ENCODE peak calls at places on chromosomes 3 and 15, in ten cellular contexts. One of them, this sample, is unnamed.
A peak's percentile ranks its signal among the peaks of the same experiment; 100 is the strongest.

GRCh38 chr3:113890256-113890900 is 51.8 kb downstream of the GRAMD1C start:
- DNase-seq in endodermal cell: peak; percentile 71
- DNase-seq in fibroblast of mammary gland: no peak
- DNase-seq in CD8-positive, alpha-beta T cell: no peak
- DNase-seq in body of pancreas: peak; percentile 40
- DNase-seq in epithelial cell of esophagus: peak; percentile 29
- DNase-seq in HL-60: no peak
- DNase-seq in cardiac muscle cell: no peak
- DNase-seq in lower lobe of right lung: no peak
- DNase-seq in IMR-90: no peak
- DNase-seq in this sample: no peak

GRCh38 chr3:196219194-196219969 is 3.0 kb downstream of the SLC51A start:
- DNase-seq in endodermal cell: peak; percentile 69
- DNase-seq in fibroblast of mammary gland: peak; percentile 94
- DNase-seq in CD8-positive, alpha-beta T cell: peak; percentile 47
- DNase-seq in body of pancreas: peak; percentile 66
- DNase-seq in epithelial cell of esophagus: peak; percentile 63
- DNase-seq in HL-60: peak; percentile 94
- DNase-seq in cardiac muscle cell: no peak
- DNase-seq in lower lobe of right lung: peak; percentile 84
- DNase-seq in IMR-90: peak; percentile 88
- DNase-seq in this sample: no peak

GRCh38 chr3:67923796-67924195 is 269.4 kb upstream of the SUCLG2 start:
- DNase-seq in endodermal cell: no peak
- DNase-seq in fibroblast of mammary gland: no peak
- DNase-seq in CD8-positive, alpha-beta T cell: no peak
- DNase-seq in body of pancreas: no peak
- DNase-seq in epithelial cell of esophagus: no peak
- DNase-seq in HL-60: no peak
- DNase-seq in cardiac muscle cell: no peak
- DNase-seq in lower lobe of right lung: no peak
- DNase-seq in IMR-90: no peak
- DNase-seq in this sample: no peak

GRCh38 chr3:148957586-148957985 is 33.8 kb upstream of the GYG1 start:
- DNase-seq in endodermal cell: peak; percentile 79
- DNase-seq in fibroblast of mammary gland: no peak
- DNase-seq in CD8-positive, alpha-beta T cell: no peak
- DNase-seq in body of pancreas: no peak
- DNase-seq in epithelial cell of esophagus: no peak
- DNase-seq in HL-60: peak; percentile 31
- DNase-seq in cardiac muscle cell: peak; percentile 28
- DNase-seq in lower lobe of right lung: no peak
- DNase-seq in IMR-90: no peak
- DNase-seq in this sample: no peak

GRCh38 chr15:34366271-34367043 is 539 bp downstream of the LPCAT4 start:
- DNase-seq in endodermal cell: peak; percentile 94
- DNase-seq in fibroblast of mammary gland: peak; percentile 62
- DNase-seq in CD8-positive, alpha-beta T cell: peak; percentile 25
- DNase-seq in body of pancreas: peak; percentile 74
- DNase-seq in epithelial cell of esophagus: peak; percentile 69
- DNase-seq in HL-60: peak; percentile 58
- DNase-seq in cardiac muscle cell: peak; percentile 90
- DNase-seq in lower lobe of right lung: peak; percentile 73
- DNase-seq in IMR-90: peak; percentile 36
- DNase-seq in this sample: peak; percentile 59

GRCh38 chr3:79973482-79973881 is 205.7 kb upstream of the ROBO1 start:
- DNase-seq in endodermal cell: no peak
- DNase-seq in fibroblast of mammary gland: no peak
- DNase-seq in CD8-positive, alpha-beta T cell: no peak
- DNase-seq in body of pancreas: no peak
- DNase-seq in epithelial cell of esophagus: peak; percentile 38
- DNase-seq in HL-60: no peak
- DNase-seq in cardiac muscle cell: no peak
- DNase-seq in lower lobe of right lung: no peak
- DNase-seq in IMR-90: no peak
- DNase-seq in this sample: no peak

GRCh38 chr3:120622457-120622856 is 26.3 kb downstream of the NDUFB4 start:
- DNase-seq in endodermal cell: no peak
- DNase-seq in fibroblast of mammary gland: no peak
- DNase-seq in CD8-positive, alpha-beta T cell: no peak
- DNase-seq in body of pancreas: no peak
- DNase-seq in epithelial cell of esophagus: no peak
- DNase-seq in HL-60: no peak
- DNase-seq in cardiac muscle cell: no peak
- DNase-seq in lower lobe of right lung: no peak
- DNase-seq in IMR-90: no peak
- DNase-seq in this sample: no peak

GRCh38 chr3:178385280-178385952 is 150.8 kb upstream of the KCNMB2 start:
- DNase-seq in endodermal cell: peak; percentile 67
- DNase-seq in fibroblast of mammary gland: peak; percentile 58
- DNase-seq in CD8-positive, alpha-beta T cell: no peak
- DNase-seq in body of pancreas: peak; percentile 27
- DNase-seq in epithelial cell of esophagus: peak; percentile 46
- DNase-seq in HL-60: no peak
- DNase-seq in cardiac muscle cell: peak; percentile 48
- DNase-seq in lower lobe of right lung: no peak
- DNase-seq in IMR-90: peak; percentile 51
- DNase-seq in this sample: no peak

GRCh38 chr3:141050913-141051632 is at the start of gene SPSB4:
- DNase-seq in endodermal cell: peak; percentile 98
- DNase-seq in fibroblast of mammary gland: peak; percentile 37
- DNase-seq in CD8-positive, alpha-beta T cell: no peak
- DNase-seq in body of pancreas: peak; percentile 91
- DNase-seq in epithelial cell of esophagus: peak; percentile 57
- DNase-seq in HL-60: peak; percentile 21
- DNase-seq in cardiac muscle cell: peak; percentile 95
- DNase-seq in lower lobe of right lung: peak; percentile 55
- DNase-seq in IMR-90: peak; percentile 27
- DNase-seq in this sample: peak; percentile 80

DNA sequence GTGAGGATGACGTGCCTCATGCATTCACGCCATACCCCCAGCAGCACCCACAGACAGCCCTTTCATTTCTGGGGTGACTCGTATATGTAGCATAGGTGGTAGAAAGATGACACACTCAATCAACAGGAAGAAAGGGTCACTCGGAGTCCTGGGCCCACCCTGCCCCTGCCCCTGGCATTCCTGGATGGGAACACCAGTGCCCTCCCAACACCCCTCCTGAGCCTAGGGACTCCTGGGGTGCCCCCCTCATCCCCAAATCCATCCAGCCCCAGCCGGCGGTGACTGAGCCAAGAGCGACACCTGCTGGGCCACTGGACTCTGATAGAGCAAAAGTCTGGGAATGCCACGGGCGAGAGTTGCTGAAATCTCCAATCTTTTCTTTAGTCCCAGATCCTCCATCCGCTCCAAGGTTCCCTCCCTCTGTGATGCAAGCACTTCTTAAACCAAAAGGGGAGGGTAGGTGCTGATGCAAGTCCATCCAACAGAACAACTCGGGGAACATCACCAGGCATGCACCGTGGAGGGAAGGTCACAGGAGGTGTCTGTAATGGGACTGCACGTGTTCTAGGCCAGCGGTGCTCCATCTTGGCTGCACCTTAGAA is 31.1 kb downstream of the ACAN start:
- DNase-seq in endodermal cell: peak; percentile 86
- DNase-seq in fibroblast of mammary gland: peak; percentile 33
- DNase-seq in CD8-positive, alpha-beta T cell: no peak
- DNase-seq in body of pancreas: peak; percentile 34
- DNase-seq in epithelial cell of esophagus: peak; percentile 27
- DNase-seq in HL-60: no peak
- DNase-seq in cardiac muscle cell: peak; percentile 65
- DNase-seq in lower lobe of right lung: no peak
- DNase-seq in IMR-90: peak; percentile 63
- DNase-seq in this sample: peak; percentile 30
- TF ChIP-seq CTCF in endodermal cell: peak; percentile 85
- TF ChIP-seq CTCF in fibroblast of mammary gland: peak; percentile 52
- TF ChIP-seq CTCF in CD8-positive, alpha-beta T cell: no peak
- TF ChIP-seq CTCF in body of pancreas: peak; percentile 36
- TF ChIP-seq CTCF in epithelial cell of esophagus: peak; percentile 68
- TF ChIP-seq CTCF in HL-60: peak; percentile 8
- TF ChIP-seq CTCF in cardiac muscle cell: peak; percentile 76
- TF ChIP-seq CTCF in lower lobe of right lung: peak; percentile 47
- TF ChIP-seq CTCF in IMR-90: peak; percentile 69
- TF ChIP-seq CTCF in this sample: peak; percentile 72

DNA sequence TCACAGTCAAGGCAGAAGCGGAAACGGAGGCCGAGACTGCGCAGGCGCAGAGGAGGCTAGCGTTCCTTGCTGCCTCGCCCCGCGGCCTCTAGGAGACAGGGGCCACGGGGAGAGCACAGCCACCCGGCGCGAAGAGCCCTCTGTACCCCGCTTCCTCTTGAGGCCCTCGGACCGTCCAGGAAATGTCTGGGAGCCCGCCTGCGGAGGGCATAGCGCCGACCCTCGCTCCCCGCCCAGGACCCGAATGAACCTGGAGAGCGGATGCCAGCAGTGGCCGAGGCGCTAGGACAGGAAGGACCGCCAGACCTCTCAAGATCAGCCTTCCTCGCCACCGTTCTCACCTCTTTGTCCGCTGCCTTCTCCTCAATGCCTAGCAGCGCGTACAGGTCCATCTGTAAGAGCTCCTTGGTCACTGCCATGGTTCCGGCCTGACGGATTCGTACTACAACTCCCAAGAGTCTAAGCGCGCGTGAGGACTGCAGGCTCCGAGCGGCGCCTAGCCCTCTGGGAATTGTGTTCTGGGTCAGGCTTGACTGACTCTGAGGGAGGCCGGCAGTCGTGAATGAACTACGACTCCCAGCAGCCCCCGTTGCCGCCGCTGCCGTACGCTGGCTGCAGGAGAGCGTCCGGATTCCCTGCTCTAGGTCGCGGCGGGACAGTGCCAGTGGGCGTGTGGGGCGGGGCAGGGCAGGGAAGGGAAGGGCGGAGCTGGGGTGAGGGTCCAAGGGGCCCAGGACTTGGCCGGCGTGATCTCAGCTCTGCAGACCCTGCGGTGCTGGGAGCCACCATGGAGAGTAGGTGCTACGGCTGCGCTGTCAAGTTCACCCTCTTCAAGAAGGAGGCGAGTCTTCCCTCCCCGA is at the start of the genes DNAJC17 and ZFYVE19:
- DNase-seq in endodermal cell: peak; percentile 99
- DNase-seq in fibroblast of mammary gland: peak; percentile 98
- DNase-seq in CD8-positive, alpha-beta T cell: peak; percentile 86
- DNase-seq in body of pancreas: peak; percentile 98
- DNase-seq in epithelial cell of esophagus: peak; percentile 99
- DNase-seq in HL-60: peak; percentile 94
- DNase-seq in cardiac muscle cell: peak; percentile 99
- DNase-seq in lower lobe of right lung: peak; percentile 98
- DNase-seq in IMR-90: peak; percentile 97
- DNase-seq in this sample: peak; percentile 86
- TF ChIP-seq CTCF in endodermal cell: peak; percentile 31
- TF ChIP-seq CTCF in fibroblast of mammary gland: no peak
- TF ChIP-seq CTCF in CD8-positive, alpha-beta T cell: peak; percentile 17
- TF ChIP-seq CTCF in body of pancreas: no peak
- TF ChIP-seq CTCF in epithelial cell of esophagus: peak; percentile 29
- TF ChIP-seq CTCF in HL-60: no peak
- TF ChIP-seq CTCF in cardiac muscle cell: peak; percentile 9
- TF ChIP-seq CTCF in lower lobe of right lung: peak; percentile 24
- TF ChIP-seq CTCF in IMR-90: no peak
- TF ChIP-seq CTCF in this sample: peak; percentile 0

DNA sequence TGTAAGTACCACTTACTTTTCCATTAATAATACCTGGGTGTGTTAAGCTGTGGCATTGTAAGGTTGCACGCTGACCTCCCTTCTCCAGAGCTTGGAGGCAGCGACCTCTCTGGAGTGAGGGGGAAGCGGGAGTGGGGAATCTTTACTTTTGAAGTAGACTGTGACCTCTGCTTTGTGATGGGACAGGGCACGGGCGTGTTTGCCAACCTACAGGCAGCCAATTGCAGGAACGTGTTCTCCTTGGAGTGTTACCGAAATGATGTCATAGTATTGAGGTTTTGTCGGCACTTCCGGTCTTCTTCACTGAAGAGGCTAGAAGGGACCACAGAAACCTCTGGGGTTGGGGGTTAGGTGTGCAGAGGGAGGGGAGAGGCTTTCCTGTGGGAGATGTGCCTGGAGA is 227.3 kb upstream of the C2CD4B start:
- DNase-seq in endodermal cell: peak; percentile 74
- DNase-seq in fibroblast of mammary gland: peak; percentile 54
- DNase-seq in CD8-positive, alpha-beta T cell: no peak
- DNase-seq in body of pancreas: peak; percentile 20
- DNase-seq in epithelial cell of esophagus: no peak
- DNase-seq in HL-60: no peak
- DNase-seq in cardiac muscle cell: peak; percentile 19
- DNase-seq in lower lobe of right lung: no peak
- DNase-seq in IMR-90: peak; percentile 53
- DNase-seq in this sample: no peak
- TF ChIP-seq CTCF in endodermal cell: peak; percentile 57
- TF ChIP-seq CTCF in fibroblast of mammary gland: no peak
- TF ChIP-seq CTCF in CD8-positive, alpha-beta T cell: no peak
- TF ChIP-seq CTCF in body of pancreas: no peak
- TF ChIP-seq CTCF in epithelial cell of esophagus: no peak
- TF ChIP-seq CTCF in HL-60: no peak
- TF ChIP-seq CTCF in cardiac muscle cell: peak; percentile 22
- TF ChIP-seq CTCF in lower lobe of right lung: no peak
- TF ChIP-seq CTCF in IMR-90: no peak
- TF ChIP-seq CTCF in this sample: peak; percentile 24

GRCh38 chr3:129610276-129610675 is 3.8 kb upstream of the PLXND1 start:
- DNase-seq in endodermal cell: peak; percentile 71
- DNase-seq in fibroblast of mammary gland: no peak
- DNase-seq in CD8-positive, alpha-beta T cell: no peak
- DNase-seq in body of pancreas: no peak
- DNase-seq in epithelial cell of esophagus: no peak
- DNase-seq in HL-60: no peak
- DNase-seq in cardiac muscle cell: no peak
- DNase-seq in lower lobe of right lung: no peak
- DNase-seq in IMR-90: no peak
- DNase-seq in this sample: no peak

GRCh38 chr3:129608087-129608935 is 1.8 kb upstream of the PLXND1 start:
- DNase-seq in endodermal cell: peak; percentile 85
- DNase-seq in fibroblast of mammary gland: peak; percentile 76
- DNase-seq in CD8-positive, alpha-beta T cell: no peak
- DNase-seq in body of pancreas: no peak
- DNase-seq in epithelial cell of esophagus: peak; percentile 34
- DNase-seq in HL-60: no peak
- DNase-seq in cardiac muscle cell: no peak
- DNase-seq in lower lobe of right lung: no peak
- DNase-seq in IMR-90: peak; percentile 69
- DNase-seq in this sample: no peak

GRCh38 chr3:129609591-129610169 is 3.2 kb upstream of the PLXND1 start:
- DNase-seq in endodermal cell: no peak
- DNase-seq in fibroblast of mammary gland: no peak
- DNase-seq in CD8-positive, alpha-beta T cell: no peak
- DNase-seq in body of pancreas: no peak
- DNase-seq in epithelial cell of esophagus: no peak
- DNase-seq in HL-60: no peak
- DNase-seq in cardiac muscle cell: no peak
- DNase-seq in lower lobe of right lung: no peak
- DNase-seq in IMR-90: peak; percentile 61
- DNase-seq in this sample: no peak

GRCh38 chr3:129607391-129608068 is 1.1 kb upstream of the PLXND1 start:
- DNase-seq in endodermal cell: peak; percentile 78
- DNase-seq in fibroblast of mammary gland: no peak
- DNase-seq in CD8-positive, alpha-beta T cell: no peak
- DNase-seq in body of pancreas: no peak
- DNase-seq in epithelial cell of esophagus: no peak
- DNase-seq in HL-60: no peak
- DNase-seq in cardiac muscle cell: no peak
- DNase-seq in lower lobe of right lung: no peak
- DNase-seq in IMR-90: no peak
- DNase-seq in this sample: no peak

GRCh38 chr3:129608936-129609590 is 2.6 kb upstream of the PLXND1 start:
- DNase-seq in endodermal cell: no peak
- DNase-seq in fibroblast of mammary gland: no peak
- DNase-seq in CD8-positive, alpha-beta T cell: no peak
- DNase-seq in body of pancreas: no peak
- DNase-seq in epithelial cell of esophagus: no peak
- DNase-seq in HL-60: no peak
- DNase-seq in cardiac muscle cell: no peak
- DNase-seq in lower lobe of right lung: no peak
- DNase-seq in IMR-90: no peak
- DNase-seq in this sample: no peak
- TF ChIP-seq CTCF in endodermal cell: no peak
- TF ChIP-seq CTCF in fibroblast of mammary gland: no peak
- TF ChIP-seq CTCF in CD8-positive, alpha-beta T cell: no peak
- TF ChIP-seq CTCF in body of pancreas: no peak
- TF ChIP-seq CTCF in epithelial cell of esophagus: no peak
- TF ChIP-seq CTCF in HL-60: no peak
- TF ChIP-seq CTCF in cardiac muscle cell: no peak
- TF ChIP-seq CTCF in lower lobe of right lung: no peak
- TF ChIP-seq CTCF in IMR-90: no peak
- TF ChIP-seq CTCF in this sample: no peak